ENCODE peak calls at places on chromosome 2, in seven cellular contexts. I, U, H, R, K, J and W are unnamed samples.

GRCh38 chr2:38771632-38772031 is 6.4 kb upstream of the GEMIN6 start:
- DNase-seq in I (no peak), K (no peak), J (no peak), H (no peak), R (no peak), U (no peak), W (no peak)

GRCh38 chr2:37000988-37001556 is 34.7 kb upstream of the STRN start:
- DNase-seq in U (no peak), R (no peak), J (no peak), I (no peak), H (no peak), K (no peak), W (no peak)

GRCh38 chr2:199659207-199659606 is 191.8 kb downstream of the FTCDNL1 start:
- DNase-seq in H (no peak), K (no peak), I (no peak), R (peak), J (peak), U (no peak), W (peak)

GRCh38 chr2:232568161-232568560 is 17.7 kb downstream of the EIF4E2 start:
- DNase-seq in R (no peak), U (no peak), I (peak), J (no peak), H (no peak), K (no peak), W (no peak)

GRCh38 chr2:117771969-117772630 is 42.4 kb upstream of the DDX18 start:
- DNase-seq in J (no peak), K (no peak), U (no peak), I (no peak), H (peak), R (no peak), W (peak)

GRCh38 chr2:854460-854859 is 96.2 kb upstream of the SNTG2 start:
- DNase-seq in K (no peak), R (peak), U (no peak), J (no peak), I (peak), H (peak), W (no peak)

GRCh38 chr2:14826518-14826917 is 194.0 kb downstream of the LRATD1 start:
- DNase-seq in R (no peak), U (no peak), H (no peak), K (no peak), I (no peak), J (no peak), W (no peak)

GRCh38 chr2:137437386-137437785 is 526.9 kb upstream of the HNMT start:
- DNase-seq in U (no peak), K (no peak), J (no peak), H (no peak), I (no peak), R (no peak), W (no peak)

GRCh38 chr2:43989549-43989948 is 6.2 kb downstream of the LRPPRC start:
- DNase-seq in I (no peak), K (no peak), U (no peak), J (no peak), H (no peak), R (no peak), W (no peak)

GRCh38 chr2:34848132-34848531 is 1249.0 kb upstream of the FAM98A start:
- DNase-seq in K (no peak), H (no peak), R (no peak), I (no peak), U (no peak), J (no peak), W (no peak)

GRCh38 chr2:71699428-71699827 is 246.1 kb downstream of the DYSF start:
- DNase-seq in I (no peak), K (no peak), U (no peak), H (no peak), R (no peak), J (no peak), W (no peak)

GRCh38 chr2:121529439-121530209 is 1.1 kb upstream of the RNU4ATAC start:
- DNase-seq in U (no peak), I (peak), H (peak), J (peak), R (peak), K (peak), W (peak)